ENCODE peak calls at places on chromosomes 7 and 10, in eight cellular contexts. I, K, T, W, P, Q, B and M are unnamed samples.

GRCh38 chr10:79066460-79067240 is 2.1 kb upstream of the ZMIZ1 start:
- DNase-seq in Q (peak; percentile 77), B (no peak), W (peak; percentile 73), T (no peak), P (no peak), I (no peak), K (peak; percentile 94), M (peak; percentile 63)

GRCh38 chr10:105239311-105240215 is 598.5 kb downstream of the SORCS3 start:
- DNase-seq in W (no peak), B (no peak), I (no peak), Q (no peak), K (no peak), P (no peak), T (no peak), M (no peak)

GRCh38 chr10:87095241-87095945 is 387 bp downstream of the SHLD2 start:
- DNase-seq in P (peak; percentile 91), T (peak; percentile 96), W (peak; percentile 92), Q (peak; percentile 91), B (peak; percentile 73), I (peak; percentile 75), K (peak; percentile 59), M (peak; percentile 76)

GRCh38 chr7:22885824-22886255 is 63.2 kb upstream of the TOMM7 start:
- DNase-seq in B (no peak), Q (no peak), W (no peak), P (peak; percentile 58), T (no peak), K (no peak), I (peak; percentile 17), M (no peak)

GRCh38 chr7:150368884-150369739 is 490 bp downstream of the REPIN1 start:
- DNase-seq in Q (peak; percentile 80), B (peak; percentile 61), T (peak; percentile 93), K (peak; percentile 52), P (peak; percentile 59), I (peak; percentile 61), W (peak; percentile 81), M (peak; percentile 63)

GRCh38 chr10:88478256-88478655 is 104.9 kb downstream of the RNLS start:
- DNase-seq in Q (no peak), T (no peak), P (no peak), W (no peak), B (no peak), K (no peak), I (no peak), M (no peak)

GRCh38 chr10:86942441-86943315 is 14.7 kb downstream of the MMRN2 start:
- DNase-seq in B (no peak), K (no peak), Q (no peak), I (no peak), W (no peak), T (peak; percentile 76), P (no peak), M (no peak)

GRCh38 chr7:155256081-155256760 is 41.5 kb upstream of the INSIG1 start:
- DNase-seq in K (no peak), P (no peak), W (no peak), I (no peak), T (peak; percentile 48), Q (no peak), B (no peak), M (no peak)

GRCh38 chr10:113709221-113709838 is 29.6 kb downstream of the CASP7 start:
- DNase-seq in K (peak; percentile 59), I (peak; percentile 38), W (peak; percentile 27), P (no peak), Q (peak; percentile 73), T (no peak), B (peak; percentile 46), M (no peak)

GRCh38 chr10:54203426-54203825 is 597.6 kb downstream of the PCDH15 start:
- DNase-seq in K (peak; percentile 83), P (no peak), T (no peak), I (no peak), B (no peak), Q (no peak), W (no peak), M (no peak)

GRCh38 chr7:112202819-112203218 is 3.4 kb downstream of the DOCK4 start:
- DNase-seq in I (no peak), W (peak; percentile 45), K (peak; percentile 52), Q (no peak), B (no peak), T (no peak), P (no peak), M (no peak)